ENCODE peak calls at places on chromosomes 2 and 18, in seven cellular contexts. D, Q, T, E, L, R and J are unnamed samples.
A peak's percentile ranks its signal among the peaks of the same experiment; 100 is the strongest.

GRCh38 chr2:126863336-126864015 is 35.2 kb upstream of the TEX51 start:
- DNase-seq in Q (no peak), T (no peak), L (no peak), D (no peak), R (no peak), E (no peak), J (no peak)

GRCh38 chr2:144583741-144584453 is 64.0 kb upstream of the ZEB2 start:
- DNase-seq in E (peak; percentile 87), R (no peak), D (peak; percentile 44), Q (no peak), T (no peak), L (no peak), J (peak; percentile 35)

GRCh38 chr2:37326285-37326684 is 1.7 kb upstream of the PRKD3 start:
- DNase-seq in D (peak; percentile 51), L (peak; percentile 63), Q (no peak), R (no peak), E (peak; percentile 73), T (no peak), J (peak; percentile 23)

GRCh38 chr2:69585855-69586560 is 57.5 kb downstream of the AAK1 start:
- DNase-seq in L (no peak), R (no peak), D (no peak), Q (no peak), T (no peak), E (no peak), J (no peak)

GRCh38 chr2:17539596-17539992 is 902 bp upstream of the VSNL1 start:
- DNase-seq in Q (no peak), R (no peak), L (peak; percentile 76), E (peak; percentile 79), T (no peak), D (no peak), J (no peak)

GRCh38 chr2:105521616-105522015 is 122.8 kb upstream of the FHL2 start:
- DNase-seq in D (no peak), Q (no peak), L (no peak), E (no peak), R (no peak), T (no peak), J (no peak)

GRCh38 chr2:37641582-37642111 is 29.8 kb downstream of the CDC42EP3 start:
- DNase-seq in Q (no peak), D (peak; percentile 52), E (no peak), T (no peak), L (no peak), R (no peak), J (peak; percentile 53)

GRCh38 chr18:10754128-10754527 is 228.3 kb downstream of the NAPG start:
- DNase-seq in Q (no peak), R (no peak), D (no peak), L (no peak), E (no peak), T (no peak), J (no peak)

GRCh38 chr2:127591221-127591923 is 54.6 kb upstream of the GPR17 start:
- DNase-seq in R (peak; percentile 89), T (no peak), E (peak; percentile 59), Q (no peak), D (peak; percentile 16), L (peak; percentile 94), J (peak; percentile 37)

GRCh38 chr2:42249284-42249683 is 80.1 kb downstream of the EML4 start:
- DNase-seq in L (no peak), T (no peak), R (no peak), Q (no peak), E (no peak), D (no peak), J (no peak)

GRCh38 chr2:63053235-63053888 is 2.7 kb downstream of the OTX1 start:
- DNase-seq in L (peak; percentile 20), T (no peak), R (no peak), D (no peak), Q (no peak), E (no peak), J (no peak)

GRCh38 chr2:200364620-200365019 is 58.1 kb downstream of the SPATS2L start:
- DNase-seq in R (no peak), D (no peak), Q (no peak), L (no peak), E (no peak), T (no peak), J (no peak)

GRCh38 chr2:26001743-26002341 is 19.5 kb upstream of the KIF3C start:
- DNase-seq in T (no peak), Q (peak; percentile 64), E (peak; percentile 87), L (no peak), D (no peak), R (no peak), J (no peak)

GRCh38 chr2:201040867-201041628 is 30.4 kb downstream of the HYCC2 start:
- DNase-seq in E (no peak), D (no peak), Q (no peak), R (no peak), T (no peak), L (no peak), J (no peak)